ENCODE peak calls at places on chromosomes 6 and 20, in four cellular contexts. B is amniotic epithelial cell, I is fibroblast of mammary gland, S is iris pigment epithelial cell. J is an unnamed sample.

GRCh38 chr6:166106076-166106686 is 61.5 kb downstream of the TBXT start:
- DNase-seq in B (peak; percentile 58), I (peak; percentile 61), S (peak; percentile 56), J (peak; percentile 69)

GRCh38 chr6:31738048-31738979 is 1.5 kb upstream of the MSH5 start:
- DNase-seq in B (peak; percentile 90), I (peak; percentile 90), S (peak; percentile 94), J (peak; percentile 94)

GRCh38 chr6:170287371-170287876 is 3.5 kb downstream of the DLL1 start:
- DNase-seq in B (no peak), I (no peak), S (no peak), J (no peak)

GRCh38 chr20:4978050-4978918 is 23.0 kb downstream of the SLC23A2 start:
- DNase-seq in B (no peak), I (no peak), S (no peak), J (no peak)

GRCh38 chr6:2504495-2505064 is 246.1 kb downstream of the MYLK4 start:
- DNase-seq in B (no peak), I (no peak), S (no peak), J (no peak)

GRCh38 chr6:106116125-106116524 is 30.0 kb downstream of the PRDM1 start:
- DNase-seq in B (no peak), I (no peak), S (no peak), J (no peak)

GRCh38 chr20:63094767-63095499 is 88.2 kb upstream of the BHLHE23 start:
- DNase-seq in B (no peak), I (no peak), S (no peak), J (no peak)

GRCh38 chr6:81847866-81848265 is 95.4 kb upstream of the TENT5A start:
- DNase-seq in B (no peak), I (no peak), S (no peak), J (no peak)

GRCh38 chr20:56001890-56002289 is 3.4 kb downstream of the CBLN4 start:
- DNase-seq in B (no peak), I (no peak), S (no peak), J (no peak)